ENCODE peak calls at places on chromosomes 16 and 17, in seven cellular contexts. B, Q, F, D, E, H and U are unnamed samples.

GRCh38 chr17:45016823-45017222 is 34.6 kb downstream of the DCAKD start:
- DNase-seq in B (no peak), Q (no peak), F (no peak), D (peak; percentile 29), E (no peak), H (no peak), U (no peak)

GRCh38 chr16:72876221-72876620 is 171.7 kb downstream of the ZFHX3 start:
- DNase-seq in B (no peak), Q (peak; percentile 78), F (peak; percentile 93), D (peak; percentile 89), E (peak; percentile 79), H (no peak), U (no peak)

GRCh38 chr16:787261-787966 is 767 bp downstream of the RPUSD1 start:
- DNase-seq in B (no peak), Q (no peak), F (no peak), D (no peak), E (no peak), H (no peak), U (no peak)

GRCh38 chr17:64091571-64091970 is 38.4 kb downstream of the ERN1 start:
- DNase-seq in B (no peak), Q (no peak), F (no peak), D (no peak), E (no peak), H (no peak), U (no peak)

GRCh38 chr16:66925322-66925840 is at the start of gene RRAD:
- DNase-seq in B (no peak), Q (no peak), F (no peak), D (peak; percentile 41), E (peak; percentile 80), H (no peak), U (peak; percentile 62)

GRCh38 chr17:75856062-75856681 is 1.0 kb upstream of the WBP2 start:
- DNase-seq in B (peak; percentile 58), Q (no peak), F (peak; percentile 14), D (peak; percentile 38), E (peak; percentile 67), H (no peak), U (no peak)

GRCh38 chr16:65700599-65700998 is 578.7 kb upstream of the CDH11 start:
- DNase-seq in B (no peak), Q (no peak), F (no peak), D (peak; percentile 5), E (no peak), H (no peak), U (no peak)

GRCh38 chr17:77507116-77507885 is 366.5 kb downstream of the SEC14L1 start:
- DNase-seq in B (no peak), Q (no peak), F (no peak), D (no peak), E (no peak), H (no peak), U (no peak)

GRCh38 chr16:11087691-11088431 is 143.5 kb downstream of the CLEC16A start:
- DNase-seq in B (no peak), Q (no peak), F (no peak), D (no peak), E (no peak), H (no peak), U (no peak)

GRCh38 chr16:84044108-84044488 is 1.5 kb upstream of the SLC38A8 start:
- DNase-seq in B (no peak), Q (no peak), F (no peak), D (peak; percentile 14), E (no peak), H (no peak), U (no peak)

GRCh38 chr17:7014995-7015586 is 2.7 kb downstream of the RNASEK start:
- DNase-seq in B (no peak), Q (no peak), F (no peak), D (peak; percentile 65), E (no peak), H (no peak), U (no peak)

GRCh38 chr17:58060596-58061191 is 22.5 kb upstream of the DYNLL2 start:
- DNase-seq in B (peak; percentile 48), Q (no peak), F (no peak), D (peak; percentile 27), E (peak; percentile 65), H (no peak), U (no peak)

GRCh38 chr17:49061524-49061943 is 64.3 kb downstream of the IGF2BP1 start:
- DNase-seq in B (no peak), Q (no peak), F (no peak), D (no peak), E (no peak), H (no peak), U (no peak)

GRCh38 chr16:67158637-67159600 is 790 bp downstream of the TRADD start:
- DNase-seq in B (no peak), Q (no peak), F (no peak), D (peak; percentile 59), E (no peak), H (no peak), U (peak; percentile 63)

GRCh38 chr17:28704219-28704858 is 7.3 kb downstream of the PROCA1 start:
- DNase-seq in B (no peak), Q (no peak), F (no peak), D (no peak), E (no peak), H (no peak), U (peak; percentile 48)

GRCh38 chr16:35747658-35748455 is 2288.4 kb downstream of the TP53TG3F start:
- DNase-seq in B (no peak), Q (no peak), F (no peak), D (no peak), E (no peak), H (no peak), U (no peak)

GRCh38 chr17:8124350-8125195 is 667 bp upstream of the HES7 start:
- DNase-seq in B (no peak), Q (no peak), F (no peak), D (peak; percentile 45), E (no peak), H (no peak), U (peak; percentile 71)

GRCh38 chr17:21042434-21043295 is at the start of gene USP22:
- DNase-seq in B (no peak), Q (peak; percentile 47), F (peak; percentile 59), D (no peak), E (no peak), H (peak; percentile 90), U (peak; percentile 100)

GRCh38 chr16:7055443-7055842 is 277.2 kb upstream of the RBFOX1 start:
- DNase-seq in B (no peak), Q (no peak), F (no peak), D (no peak), E (no peak), H (no peak), U (no peak)

GRCh38 chr17:76700627-76701470 is 9.9 kb downstream of the MXRA7 start:
- DNase-seq in B (no peak), Q (no peak), F (no peak), D (peak; percentile 91), E (peak; percentile 81), H (no peak), U (no peak)

GRCh38 chr16:31131841-31132271 is 3.7 kb downstream of the PRSS8 start:
- DNase-seq in B (no peak), Q (no peak), F (no peak), D (no peak), E (no peak), H (no peak), U (no peak)

GRCh38 chr17:4806420-4806769 is 557 bp upstream of the PLD2 start:
- DNase-seq in B (no peak), Q (no peak), F (no peak), D (no peak), E (no peak), H (no peak), U (no peak)

GRCh38 chr17:3566551-3566950 is 8.9 kb upstream of the TRPV3 start:
- DNase-seq in B (no peak), Q (no peak), F (no peak), D (no peak), E (no peak), H (no peak), U (no peak)

GRCh38 chr17:74731347-74731605 is 5.8 kb upstream of the RAB37 start:
- DNase-seq in B (no peak), Q (no peak), F (no peak), D (no peak), E (no peak), H (no peak), U (no peak)

GRCh38 chr17:74391771-74392170 is 24.5 kb downstream of the GPR142 start:
- DNase-seq in B (no peak), Q (peak; percentile 54), F (no peak), D (no peak), E (no peak), H (no peak), U (no peak)

GRCh38 chr16:67086829-67087228 is 22.9 kb upstream of the PHAF1 start:
- DNase-seq in B (no peak), Q (no peak), F (no peak), D (no peak), E (no peak), H (no peak), U (no peak)

GRCh38 chr17:16923904-16924700 is 47.8 kb downstream of the TNFRSF13B start:
- DNase-seq in B (no peak), Q (no peak), F (no peak), D (no peak), E (peak; percentile 9), H (no peak), U (no peak)

GRCh38 chr17:73010414-73010813 is 82.1 kb downstream of the SLC39A11 start:
- DNase-seq in B (no peak), Q (no peak), F (peak; percentile 7), D (no peak), E (no peak), H (no peak), U (no peak)

GRCh38 chr16:55809386-55809785 is 23.5 kb downstream of the CES1 start:
- DNase-seq in B (no peak), Q (no peak), F (no peak), D (no peak), E (no peak), H (no peak), U (no peak)

GRCh38 chr17:9050801-9051401 is 29.6 kb downstream of the NTN1 start:
- DNase-seq in B (no peak), Q (no peak), F (no peak), D (peak; percentile 49), E (no peak), H (no peak), U (peak; percentile 48)

GRCh38 chr17:78890111-78890897 is 12.7 kb downstream of the CEP295NL start:
- DNase-seq in B (no peak), Q (no peak), F (peak; percentile 96), D (no peak), E (peak; percentile 62), H (no peak), U (no peak)